ENCODE peak calls at places on chromosomes 1 and 21, in four cellular contexts. One of them, this sample, is unnamed.

GRCh38 chr1:10943991-10944730 is 68.3 kb upstream of the TARDBP start:
- DNase-seq in H1: no peak
- DNase-seq in neuronal stem cell: no peak
- DNase-seq in mesenchymal stem cell: peak
- DNase-seq in this sample: no peak

GRCh38 chr1:42926235-42926869 is 32.3 kb downstream of the SLC2A1 start:
- DNase-seq in mesenchymal stem cell: no peak
- DNase-seq in H1: no peak
- DNase-seq in neuronal stem cell: no peak
- DNase-seq in this sample: no peak

GRCh38 chr1:225426395-225427248 is 1.2 kb downstream of the LBR start:
- DNase-seq in neuronal stem cell: no peak
- DNase-seq in mesenchymal stem cell: peak
- DNase-seq in H1: no peak
- DNase-seq in this sample: no peak

GRCh38 chr1:156860639-156861423 is at the start of gene NTRK1:
- DNase-seq in H1: no peak
- DNase-seq in neuronal stem cell: no peak
- DNase-seq in mesenchymal stem cell: peak
- DNase-seq in this sample: no peak

GRCh38 chr1:47616906-47617305 is 179.1 kb downstream of the FOXD2 start:
- DNase-seq in mesenchymal stem cell: no peak
- DNase-seq in H1: no peak
- DNase-seq in neuronal stem cell: no peak
- DNase-seq in this sample: no peak

GRCh38 chr1:241639653-241640148 is 468 bp downstream of the CHML start:
- DNase-seq in neuronal stem cell: no peak
- DNase-seq in H1: no peak
- DNase-seq in mesenchymal stem cell: peak
- DNase-seq in this sample: peak

GRCh38 chr21:34126691-34127090 is 53.3 kb downstream of the MRPS6 start:
- DNase-seq in H1: no peak
- DNase-seq in mesenchymal stem cell: peak
- DNase-seq in neuronal stem cell: no peak
- DNase-seq in this sample: no peak

GRCh38 chr21:42150458-42151085 is 68.4 kb upstream of the ABCG1 start:
- DNase-seq in H1: no peak
- DNase-seq in neuronal stem cell: no peak
- DNase-seq in mesenchymal stem cell: no peak
- DNase-seq in this sample: no peak

GRCh38 chr1:24963099-24963872 is 33.2 kb upstream of the RUNX3 start:
- DNase-seq in mesenchymal stem cell: no peak
- DNase-seq in H1: no peak
- DNase-seq in neuronal stem cell: no peak
- DNase-seq in this sample: no peak

GRCh38 chr1:207343675-207344074 is 22.2 kb downstream of the CD55 start:
- DNase-seq in neuronal stem cell: no peak
- DNase-seq in H1: no peak
- DNase-seq in mesenchymal stem cell: no peak
- DNase-seq in this sample: no peak

GRCh38 chr1:200206761-200207160 is 179.3 kb downstream of the NR5A2 start:
- DNase-seq in H1: no peak
- DNase-seq in neuronal stem cell: no peak
- DNase-seq in mesenchymal stem cell: no peak
- DNase-seq in this sample: no peak

GRCh38 chr21:45253180-45253579 is 34.5 kb downstream of the POFUT2 start:
- DNase-seq in mesenchymal stem cell: peak
- DNase-seq in H1: no peak
- DNase-seq in neuronal stem cell: no peak
- DNase-seq in this sample: no peak

GRCh38 chr1:68375919-68376318 is 73.8 kb downstream of the RPE65 start:
- DNase-seq in mesenchymal stem cell: no peak
- DNase-seq in H1: no peak
- DNase-seq in neuronal stem cell: no peak
- DNase-seq in this sample: no peak

GRCh38 chr1:51689643-51690042 is 72.8 kb downstream of the OSBPL9 start:
- DNase-seq in H1: no peak
- DNase-seq in mesenchymal stem cell: no peak
- DNase-seq in neuronal stem cell: peak
- DNase-seq in this sample: peak

GRCh38 chr1:19260211-19261138 is 8.9 kb downstream of the MRTO4 start:
- DNase-seq in neuronal stem cell: no peak
- DNase-seq in mesenchymal stem cell: peak
- DNase-seq in H1: no peak
- DNase-seq in this sample: peak

GRCh38 chr1:5688479-5689077 is 303.6 kb downstream of the NPHP4 start:
- DNase-seq in neuronal stem cell: no peak
- DNase-seq in H1: no peak
- DNase-seq in mesenchymal stem cell: no peak
- DNase-seq in this sample: no peak

GRCh38 chr1:178283409-178283808 is 189.5 kb downstream of the RASAL2 start:
- DNase-seq in neuronal stem cell: no peak
- DNase-seq in mesenchymal stem cell: peak
- DNase-seq in H1: peak
- DNase-seq in this sample: no peak

GRCh38 chr1:38524025-38524641 is 335.4 kb downstream of the RRAGC start:
- DNase-seq in mesenchymal stem cell: no peak
- DNase-seq in neuronal stem cell: no peak
- DNase-seq in H1: no peak
- DNase-seq in this sample: no peak

GRCh38 chr1:107919953-107920352 is 45.0 kb downstream of the VAV3 start:
- DNase-seq in neuronal stem cell: no peak
- DNase-seq in H1: no peak
- DNase-seq in mesenchymal stem cell: no peak
- DNase-seq in this sample: no peak

GRCh38 chr1:76998582-76999189 is 131.4 kb downstream of the ST6GALNAC5 start:
- DNase-seq in H1: no peak
- DNase-seq in mesenchymal stem cell: peak
- DNase-seq in neuronal stem cell: no peak
- DNase-seq in this sample: peak

GRCh38 chr1:39110325-39110851 is 84.2 kb downstream of the NDUFS5 start:
- DNase-seq in H1: no peak
- DNase-seq in neuronal stem cell: no peak
- DNase-seq in mesenchymal stem cell: peak
- DNase-seq in this sample: peak

GRCh38 chr1:98179159-98179558 is 258.3 kb upstream of the DPYD start:
- DNase-seq in H1: no peak
- DNase-seq in neuronal stem cell: no peak
- DNase-seq in mesenchymal stem cell: no peak
- DNase-seq in this sample: no peak

GRCh38 chr1:151371340-151371739 is 1.2 kb downstream of the SELENBP1 start:
- DNase-seq in H1: no peak
- DNase-seq in neuronal stem cell: no peak
- DNase-seq in mesenchymal stem cell: peak
- DNase-seq in this sample: no peak

GRCh38 chr1:197841158-197841557 is 61.3 kb upstream of the C1orf53 start:
- DNase-seq in H1: no peak
- DNase-seq in mesenchymal stem cell: no peak
- DNase-seq in neuronal stem cell: no peak
- DNase-seq in this sample: no peak

GRCh38 chr1:184973308-184974085 is 811 bp downstream of the NIBAN1 start:
- DNase-seq in neuronal stem cell: peak
- DNase-seq in mesenchymal stem cell: peak
- DNase-seq in H1: no peak
- DNase-seq in this sample: peak

GRCh38 chr21:44838038-44838895 is 20.4 kb upstream of the SUMO3 start:
- DNase-seq in neuronal stem cell: no peak
- DNase-seq in H1: no peak
- DNase-seq in mesenchymal stem cell: no peak
- DNase-seq in this sample: no peak

GRCh38 chr1:70093250-70093975 is 112.0 kb downstream of the LRRC40 start:
- DNase-seq in H1: no peak
- DNase-seq in mesenchymal stem cell: no peak
- DNase-seq in neuronal stem cell: no peak
- DNase-seq in this sample: no peak

GRCh38 chr1:111851552-111851951 is 95.9 kb downstream of the DDX20 start:
- DNase-seq in neuronal stem cell: no peak
- DNase-seq in H1: no peak
- DNase-seq in mesenchymal stem cell: no peak
- DNase-seq in this sample: no peak

GRCh38 chr1:45205000-45205909 is 1.1 kb downstream of the ZSWIM5 start:
- DNase-seq in neuronal stem cell: peak
- DNase-seq in H1: no peak
- DNase-seq in mesenchymal stem cell: peak
- DNase-seq in this sample: no peak

GRCh38 chr1:176816232-176816631 is 348.3 kb downstream of the ASTN1 start:
- DNase-seq in neuronal stem cell: no peak
- DNase-seq in H1: no peak
- DNase-seq in mesenchymal stem cell: no peak
- DNase-seq in this sample: peak

GRCh38 chr21:37571442-37571841 is 204.9 kb downstream of the DYRK1A start:
- DNase-seq in mesenchymal stem cell: no peak
- DNase-seq in neuronal stem cell: no peak
- DNase-seq in H1: no peak
- DNase-seq in this sample: no peak

GRCh38 chr1:8122477-8123407 is 96.6 kb upstream of the ERRFI1 start:
- DNase-seq in H1: no peak
- DNase-seq in neuronal stem cell: no peak
- DNase-seq in mesenchymal stem cell: peak
- DNase-seq in this sample: no peak

GRCh38 chr1:43021547-43022474 is 63.1 kb upstream of the SLC2A1 start:
- DNase-seq in mesenchymal stem cell: no peak
- DNase-seq in H1: no peak
- DNase-seq in neuronal stem cell: no peak
- DNase-seq in this sample: no peak

GRCh38 chr1:152035406-152036315 is 1.1 kb downstream of the S100A11 start:
- DNase-seq in mesenchymal stem cell: peak
- DNase-seq in H1: no peak
- DNase-seq in neuronal stem cell: no peak
- DNase-seq in this sample: peak

GRCh38 chr1:64933296-64934070 is 32.9 kb downstream of the JAK1 start:
- DNase-seq in neuronal stem cell: no peak
- DNase-seq in H1: no peak
- DNase-seq in mesenchymal stem cell: peak
- DNase-seq in this sample: peak

GRCh38 chr1:31416101-31416736 is 3.2 kb downstream of the SERINC2 start:
- DNase-seq in mesenchymal stem cell: no peak
- DNase-seq in H1: no peak
- DNase-seq in neuronal stem cell: no peak
- DNase-seq in this sample: peak

GRCh38 chr1:162562452-162562828 is 918 bp downstream of the UAP1 start:
- DNase-seq in neuronal stem cell: no peak
- DNase-seq in mesenchymal stem cell: peak
- DNase-seq in H1: no peak
- DNase-seq in this sample: peak

GRCh38 chr1:114597949-114598348 is 16.5 kb upstream of the BCAS2 start:
- DNase-seq in H1: no peak
- DNase-seq in mesenchymal stem cell: no peak
- DNase-seq in neuronal stem cell: no peak
- DNase-seq in this sample: no peak

DNA sequence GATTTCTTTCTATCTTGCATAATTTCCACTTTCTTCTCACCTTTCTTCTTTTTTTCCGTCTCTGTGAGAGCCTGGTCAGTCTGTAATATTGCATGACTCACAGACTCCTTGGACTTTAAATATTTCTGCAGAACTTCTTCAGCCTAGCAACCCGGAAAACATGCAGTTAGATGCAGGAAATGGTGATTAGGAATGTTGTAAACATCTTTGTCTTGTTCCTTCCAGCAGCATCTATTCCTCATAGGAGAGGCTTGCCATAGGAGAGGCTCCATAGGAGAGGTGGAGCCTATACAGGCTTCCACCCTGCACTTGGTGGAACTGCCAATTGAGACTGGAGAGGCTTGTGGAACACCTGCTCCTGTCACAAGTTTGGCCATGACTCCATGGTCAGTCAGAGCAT is 10.0 kb downstream of the GBP5 start:
- DNase-seq in mesenchymal stem cell: peak
- DNase-seq in H1: no peak
- DNase-seq in neuronal stem cell: no peak
- DNase-seq in this sample: peak
- H2BK12ac ChIP-seq in mesenchymal stem cell: no peak
- H2BK12ac ChIP-seq in H1: no peak
- H2BK12ac ChIP-seq in neuronal stem cell: no peak
- H2BK12ac ChIP-seq in this sample: no peak

GRCh38 chr1:32454726-32455125 is 10.1 kb upstream of the ZBTB8B start:
- DNase-seq in H1: no peak
- DNase-seq in mesenchymal stem cell: no peak
- DNase-seq in neuronal stem cell: no peak
- DNase-seq in this sample: no peak

GRCh38 chr1:32447469-32448185 is 17.2 kb upstream of the ZBTB8B start:
- DNase-seq in mesenchymal stem cell: peak
- DNase-seq in H1: peak
- DNase-seq in neuronal stem cell: peak
- DNase-seq in this sample: peak

DNA sequence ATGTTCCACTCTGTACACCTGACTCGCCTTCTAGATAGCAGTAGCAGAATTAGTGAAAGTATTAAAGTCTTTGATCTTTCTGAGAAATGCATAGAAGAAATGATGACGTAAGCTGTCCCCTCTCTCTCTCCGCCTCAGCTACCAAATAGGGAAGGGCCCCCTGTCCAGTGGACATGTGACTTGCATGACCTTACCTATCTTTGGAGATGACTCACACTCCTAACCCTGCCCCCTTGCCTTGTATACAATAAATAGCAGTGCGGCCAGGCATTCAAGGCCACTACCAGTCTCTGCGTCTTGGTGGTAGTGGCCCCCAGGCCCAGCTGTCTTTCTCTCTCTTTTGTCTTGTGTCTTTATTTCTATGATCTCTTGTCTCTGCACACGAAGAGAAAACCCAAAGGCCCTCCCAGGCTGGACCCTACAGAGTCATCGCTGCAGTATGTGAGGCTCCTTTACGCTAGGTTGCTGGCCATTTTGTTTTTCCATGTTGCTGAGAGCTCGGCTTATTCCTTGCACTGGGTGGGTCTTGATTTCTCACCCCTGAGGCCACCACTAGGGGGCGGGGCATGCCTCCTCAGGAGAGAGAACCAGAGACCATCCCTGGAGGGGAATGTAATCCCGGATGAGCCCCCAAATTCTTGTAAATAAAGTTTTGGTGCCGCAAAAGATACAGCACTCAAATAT is 16.0 kb upstream of the ZBTB8B start:
- DNase-seq in neuronal stem cell: no peak
- DNase-seq in mesenchymal stem cell: peak
- DNase-seq in H1: no peak
- DNase-seq in this sample: no peak
- H3K4me3 ChIP-seq in neuronal stem cell: no peak
- H3K4me3 ChIP-seq in mesenchymal stem cell: no peak
- H3K4me3 ChIP-seq in H1: no peak
- H3K4me3 ChIP-seq in this sample: no peak

GRCh38 chr1:27934818-27935549 is at the start of gene SMPDL3B:
- DNase-seq in neuronal stem cell: peak
- DNase-seq in mesenchymal stem cell: peak
- DNase-seq in H1: peak
- DNase-seq in this sample: peak
- H2BK12ac ChIP-seq in neuronal stem cell: peak
- H2BK12ac ChIP-seq in mesenchymal stem cell: no peak
- H2BK12ac ChIP-seq in H1: peak
- H2BK12ac ChIP-seq in this sample: peak

DNA sequence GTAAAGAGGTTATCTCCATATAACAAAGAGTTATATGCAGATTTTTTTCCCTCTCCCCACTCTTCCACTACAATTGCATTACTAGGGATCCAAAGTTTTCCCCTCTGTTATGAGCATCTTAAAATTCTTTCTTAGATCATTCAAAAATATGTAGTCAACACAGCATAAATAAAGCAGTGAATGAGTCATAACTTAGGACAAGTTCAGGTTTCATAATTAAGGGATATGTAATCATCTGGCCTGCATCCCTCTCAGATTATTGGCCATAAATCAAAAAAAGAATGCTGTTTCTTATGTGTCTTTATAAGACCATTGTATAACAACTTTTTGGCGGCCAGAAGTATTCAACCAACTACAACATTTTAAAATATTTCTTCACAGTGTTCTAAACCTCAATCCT is 1526.1 kb downstream of the KCNT2 start:
- DNase-seq in H1: no peak
- DNase-seq in mesenchymal stem cell: no peak
- DNase-seq in neuronal stem cell: no peak
- DNase-seq in this sample: no peak
- H3K4me3 ChIP-seq in H1: no peak
- H3K4me3 ChIP-seq in mesenchymal stem cell: no peak
- H3K4me3 ChIP-seq in neuronal stem cell: no peak
- H3K4me3 ChIP-seq in this sample: no peak

This sample was measured in trophoblast cell.